ENCODE peak calls at places on chromosome 11, in six cellular contexts. One of them, this sample, is unnamed.

GRCh38 chr11:13289081-13289480 is 11.5 kb downstream of the BMAL1 start:
- DNase-seq in body of pancreas: peak; percentile 11
- DNase-seq in IMR-90: peak; percentile 43
- DNase-seq in breast epithelium: no peak
- DNase-seq in keratinocyte: no peak
- DNase-seq in adrenal gland: no peak
- DNase-seq in this sample: peak; percentile 42

GRCh38 chr11:45805305-45806071 is 539 bp downstream of the SLC35C1 start:
- DNase-seq in adrenal gland: peak; percentile 45
- DNase-seq in body of pancreas: peak; percentile 57
- DNase-seq in IMR-90: peak; percentile 78
- DNase-seq in keratinocyte: peak; percentile 9
- DNase-seq in breast epithelium: peak; percentile 42
- DNase-seq in this sample: peak; percentile 25

GRCh38 chr11:46491661-46492331 is 100.2 kb upstream of the CHRM4 start:
- DNase-seq in adrenal gland: no peak
- DNase-seq in keratinocyte: no peak
- DNase-seq in body of pancreas: no peak
- DNase-seq in IMR-90: peak; percentile 20
- DNase-seq in breast epithelium: no peak
- DNase-seq in this sample: no peak

GRCh38 chr11:12029738-12030363 is 21.4 kb upstream of the DKK3 start:
- DNase-seq in breast epithelium: no peak
- DNase-seq in keratinocyte: no peak
- DNase-seq in body of pancreas: no peak
- DNase-seq in IMR-90: peak; percentile 65
- DNase-seq in adrenal gland: no peak
- DNase-seq in this sample: no peak

GRCh38 chr11:25566298-25567200 is 765.4 kb upstream of the ANO3 start:
- DNase-seq in adrenal gland: peak; percentile 67
- DNase-seq in keratinocyte: no peak
- DNase-seq in body of pancreas: no peak
- DNase-seq in IMR-90: no peak
- DNase-seq in breast epithelium: peak; percentile 20
- DNase-seq in this sample: peak; percentile 66

GRCh38 chr11:68938088-68938487 is 34.4 kb downstream of the IGHMBP2 start:
- DNase-seq in body of pancreas: no peak
- DNase-seq in adrenal gland: no peak
- DNase-seq in IMR-90: no peak
- DNase-seq in keratinocyte: no peak
- DNase-seq in breast epithelium: no peak
- DNase-seq in this sample: no peak

GRCh38 chr11:134055029-134055428 is 13.8 kb upstream of the JAM3 start:
- DNase-seq in body of pancreas: no peak
- DNase-seq in adrenal gland: no peak
- DNase-seq in keratinocyte: no peak
- DNase-seq in breast epithelium: peak; percentile 2
- DNase-seq in IMR-90: no peak
- DNase-seq in this sample: no peak

GRCh38 chr11:94933225-94934130 is 39.9 kb downstream of the CWC15 start:
- DNase-seq in breast epithelium: peak; percentile 26
- DNase-seq in IMR-90: peak; percentile 97
- DNase-seq in adrenal gland: peak; percentile 45
- DNase-seq in body of pancreas: peak; percentile 16
- DNase-seq in keratinocyte: no peak
- DNase-seq in this sample: peak; percentile 91

GRCh38 chr11:74090701-74091100 is 80.1 kb downstream of the C2CD3 start:
- DNase-seq in IMR-90: peak; percentile 29
- DNase-seq in keratinocyte: no peak
- DNase-seq in breast epithelium: no peak
- DNase-seq in body of pancreas: no peak
- DNase-seq in adrenal gland: no peak
- DNase-seq in this sample: peak; percentile 33
- TF ChIP-seq CTCF in IMR-90: peak; percentile 21
- TF ChIP-seq CTCF in keratinocyte: peak; percentile 25
- TF ChIP-seq CTCF in breast epithelium: peak; percentile 17
- TF ChIP-seq CTCF in body of pancreas: no peak
- TF ChIP-seq CTCF in adrenal gland: no peak
- TF ChIP-seq CTCF in this sample: peak; percentile 25

GRCh38 chr11:61106296-61106695 is 4.0 kb downstream of the CD5 start:
- DNase-seq in IMR-90: no peak
- DNase-seq in breast epithelium: no peak
- DNase-seq in keratinocyte: no peak
- DNase-seq in body of pancreas: no peak
- DNase-seq in adrenal gland: no peak
- DNase-seq in this sample: no peak
- H3K27ac ChIP-seq in IMR-90: no peak overlapping the region
- H3K27ac ChIP-seq in breast epithelium: no peak overlapping the region
- H3K27ac ChIP-seq in keratinocyte: no peak overlapping the region
- H3K27ac ChIP-seq in body of pancreas: no peak overlapping the region
- H3K27ac ChIP-seq in adrenal gland: no peak overlapping the region
- H3K27ac ChIP-seq in this sample: no peak overlapping the region

GRCh38 chr11:63020671-63021255 is 5.1 kb upstream of the SLC22A8 start:
- DNase-seq in keratinocyte: no peak
- DNase-seq in breast epithelium: no peak
- DNase-seq in body of pancreas: no peak
- DNase-seq in adrenal gland: no peak
- DNase-seq in IMR-90: no peak
- DNase-seq in this sample: no peak

GRCh38 chr11:63022422-63022821 is 6.8 kb upstream of the SLC22A8 start:
- DNase-seq in breast epithelium: no peak
- DNase-seq in adrenal gland: no peak
- DNase-seq in keratinocyte: no peak
- DNase-seq in body of pancreas: no peak
- DNase-seq in IMR-90: no peak
- DNase-seq in this sample: no peak

GRCh38 chr11:63023415-63023814 is 7.8 kb upstream of the SLC22A8 start:
- DNase-seq in breast epithelium: no peak
- DNase-seq in body of pancreas: no peak
- DNase-seq in IMR-90: no peak
- DNase-seq in adrenal gland: no peak
- DNase-seq in keratinocyte: no peak
- DNase-seq in this sample: no peak

GRCh38 chr11:63019506-63019905 is 3.9 kb upstream of the SLC22A8 start:
- DNase-seq in adrenal gland: no peak
- DNase-seq in keratinocyte: no peak
- DNase-seq in body of pancreas: no peak
- DNase-seq in IMR-90: no peak
- DNase-seq in breast epithelium: no peak
- DNase-seq in this sample: no peak

GRCh38 chr11:63023851-63024648 is 8.4 kb upstream of the SLC22A8 start:
- DNase-seq in adrenal gland: peak; percentile 85
- DNase-seq in keratinocyte: no peak
- DNase-seq in body of pancreas: peak; percentile 94
- DNase-seq in breast epithelium: peak; percentile 78
- DNase-seq in IMR-90: peak; percentile 61
- DNase-seq in this sample: peak; percentile 82
- TF ChIP-seq CTCF in adrenal gland: peak; percentile 100
- TF ChIP-seq CTCF in keratinocyte: peak; percentile 96
- TF ChIP-seq CTCF in body of pancreas: peak; percentile 99
- TF ChIP-seq CTCF in breast epithelium: peak; percentile 99
- TF ChIP-seq CTCF in IMR-90: peak; percentile 98
- TF ChIP-seq CTCF in this sample: peak; percentile 100

GRCh38 chr11:65392899-65393298 is 6.5 kb downstream of the FRMD8 start:
- DNase-seq in adrenal gland: no peak
- DNase-seq in body of pancreas: no peak
- DNase-seq in breast epithelium: no peak
- DNase-seq in IMR-90: no peak
- DNase-seq in keratinocyte: no peak
- DNase-seq in this sample: no peak
- H3K27ac ChIP-seq in adrenal gland: no peak overlapping the region
- H3K27ac ChIP-seq in body of pancreas: no peak overlapping the region
- H3K27ac ChIP-seq in breast epithelium: no peak overlapping the region
- H3K27ac ChIP-seq in IMR-90: no peak overlapping the region
- H3K27ac ChIP-seq in keratinocyte: no peak overlapping the region
- H3K27ac ChIP-seq in this sample: no peak overlapping the region

GRCh38 chr11:122101625-122102291 is 14.3 kb downstream of the BLID start:
- DNase-seq in body of pancreas: peak; percentile 57
- DNase-seq in breast epithelium: peak; percentile 62
- DNase-seq in adrenal gland: peak; percentile 64
- DNase-seq in IMR-90: peak; percentile 85
- DNase-seq in keratinocyte: no peak
- DNase-seq in this sample: peak; percentile 87
- TF ChIP-seq CTCF in body of pancreas: peak; percentile 13
- TF ChIP-seq CTCF in breast epithelium: peak; percentile 17
- TF ChIP-seq CTCF in adrenal gland: peak; percentile 20
- TF ChIP-seq CTCF in IMR-90: peak; percentile 55
- TF ChIP-seq CTCF in keratinocyte: peak; percentile 74
- TF ChIP-seq CTCF in this sample: peak; percentile 69